ENCODE peak calls at places on chromosomes 7 and 10, in seven cellular contexts. One of them, this sample, is unnamed.

GRCh38 chr7:2582006-2582735 is 23.4 kb downstream of the IQCE start:
- DNase-seq in activated CD4-positive, alpha-beta T cell treated with anti-CD3 and anti-CD28 coated beads, Interleukin-2, amount 10 ng/mL, durations not matched to agents 7 days and 5 days: no peak
- DNase-seq in hypothalamus: no peak
- DNase-seq in fibroblast of lung: no peak
- DNase-seq in right lobe of liver: no peak
- DNase-seq in central memory CD4-positive, alpha-beta T cell: no peak
- DNase-seq in hepatocyte: no peak
- DNase-seq in this sample: no peak

GRCh38 chr7:6640246-6640721 is 3.2 kb downstream of the ZNF316 start:
- DNase-seq in activated CD4-positive, alpha-beta T cell treated with anti-CD3 and anti-CD28 coated beads, Interleukin-2, amount 10 ng/mL, durations not matched to agents 7 days and 5 days: no peak
- DNase-seq in fibroblast of lung: peak; percentile 29
- DNase-seq in right lobe of liver: no peak
- DNase-seq in hypothalamus: no peak
- DNase-seq in hepatocyte: no peak
- DNase-seq in central memory CD4-positive, alpha-beta T cell: no peak
- DNase-seq in this sample: peak; percentile 36

GRCh38 chr7:41472427-41473125 is 230.3 kb downstream of the INHBA start:
- DNase-seq in activated CD4-positive, alpha-beta T cell treated with anti-CD3 and anti-CD28 coated beads, Interleukin-2, amount 10 ng/mL, durations not matched to agents 7 days and 5 days: no peak
- DNase-seq in fibroblast of lung: peak; percentile 49
- DNase-seq in central memory CD4-positive, alpha-beta T cell: no peak
- DNase-seq in right lobe of liver: no peak
- DNase-seq in hypothalamus: no peak
- DNase-seq in hepatocyte: no peak
- DNase-seq in this sample: no peak

GRCh38 chr10:14244147-14244546 is 86.6 kb downstream of the FRMD4A start:
- DNase-seq in right lobe of liver: no peak
- DNase-seq in fibroblast of lung: peak; percentile 24
- DNase-seq in hypothalamus: no peak
- DNase-seq in activated CD4-positive, alpha-beta T cell treated with anti-CD3 and anti-CD28 coated beads, Interleukin-2, amount 10 ng/mL, durations not matched to agents 7 days and 5 days: no peak
- DNase-seq in hepatocyte: no peak
- DNase-seq in central memory CD4-positive, alpha-beta T cell: no peak
- DNase-seq in this sample: no peak

GRCh38 chr7:104791065-104791464 is 222.9 kb upstream of the KMT2E start:
- DNase-seq in fibroblast of lung: peak; percentile 45
- DNase-seq in central memory CD4-positive, alpha-beta T cell: no peak
- DNase-seq in hepatocyte: no peak
- DNase-seq in activated CD4-positive, alpha-beta T cell treated with anti-CD3 and anti-CD28 coated beads, Interleukin-2, amount 10 ng/mL, durations not matched to agents 7 days and 5 days: no peak
- DNase-seq in hypothalamus: no peak
- DNase-seq in right lobe of liver: no peak
- DNase-seq in this sample: no peak

GRCh38 chr7:54253036-54253373 is 289.2 kb upstream of the VSTM2A start:
- DNase-seq in fibroblast of lung: no peak
- DNase-seq in right lobe of liver: no peak
- DNase-seq in hepatocyte: no peak
- DNase-seq in central memory CD4-positive, alpha-beta T cell: no peak
- DNase-seq in activated CD4-positive, alpha-beta T cell treated with anti-CD3 and anti-CD28 coated beads, Interleukin-2, amount 10 ng/mL, durations not matched to agents 7 days and 5 days: no peak
- DNase-seq in hypothalamus: no peak
- DNase-seq in this sample: no peak

GRCh38 chr7:27953361-27953760 is 213.4 kb downstream of the TAX1BP1 start:
- DNase-seq in hypothalamus: no peak
- DNase-seq in hepatocyte: no peak
- DNase-seq in central memory CD4-positive, alpha-beta T cell: no peak
- DNase-seq in activated CD4-positive, alpha-beta T cell treated with anti-CD3 and anti-CD28 coated beads, Interleukin-2, amount 10 ng/mL, durations not matched to agents 7 days and 5 days: no peak
- DNase-seq in right lobe of liver: no peak
- DNase-seq in fibroblast of lung: peak; percentile 45
- DNase-seq in this sample: no peak

GRCh38 chr10:70500812-70501301 is 22.3 kb downstream of the PALD1 start:
- DNase-seq in fibroblast of lung: no peak
- DNase-seq in right lobe of liver: no peak
- DNase-seq in central memory CD4-positive, alpha-beta T cell: no peak
- DNase-seq in activated CD4-positive, alpha-beta T cell treated with anti-CD3 and anti-CD28 coated beads, Interleukin-2, amount 10 ng/mL, durations not matched to agents 7 days and 5 days: no peak
- DNase-seq in hypothalamus: no peak
- DNase-seq in hepatocyte: no peak
- DNase-seq in this sample: no peak

GRCh38 chr10:31118561-31118960 is 86.9 kb upstream of the ZNF438 start:
- DNase-seq in fibroblast of lung: peak; percentile 92
- DNase-seq in hypothalamus: no peak
- DNase-seq in right lobe of liver: no peak
- DNase-seq in central memory CD4-positive, alpha-beta T cell: no peak
- DNase-seq in activated CD4-positive, alpha-beta T cell treated with anti-CD3 and anti-CD28 coated beads, Interleukin-2, amount 10 ng/mL, durations not matched to agents 7 days and 5 days: no peak
- DNase-seq in hepatocyte: peak; percentile 16
- DNase-seq in this sample: no peak

GRCh38 chr10:78390817-78391216 is 357.2 kb downstream of the RPS24 start:
- DNase-seq in central memory CD4-positive, alpha-beta T cell: no peak
- DNase-seq in fibroblast of lung: no peak
- DNase-seq in activated CD4-positive, alpha-beta T cell treated with anti-CD3 and anti-CD28 coated beads, Interleukin-2, amount 10 ng/mL, durations not matched to agents 7 days and 5 days: no peak
- DNase-seq in hypothalamus: no peak
- DNase-seq in right lobe of liver: no peak
- DNase-seq in hepatocyte: no peak
- DNase-seq in this sample: no peak

GRCh38 chr7:131600578-131600977 is 44.1 kb upstream of the PODXL start:
- DNase-seq in right lobe of liver: no peak
- DNase-seq in hypothalamus: no peak
- DNase-seq in activated CD4-positive, alpha-beta T cell treated with anti-CD3 and anti-CD28 coated beads, Interleukin-2, amount 10 ng/mL, durations not matched to agents 7 days and 5 days: no peak
- DNase-seq in central memory CD4-positive, alpha-beta T cell: no peak
- DNase-seq in hepatocyte: no peak
- DNase-seq in fibroblast of lung: peak; percentile 72
- DNase-seq in this sample: no peak

GRCh38 chr7:38280000-38280399 is 6.6 kb upstream of the TARP start:
- DNase-seq in hepatocyte: no peak
- DNase-seq in right lobe of liver: no peak
- DNase-seq in activated CD4-positive, alpha-beta T cell treated with anti-CD3 and anti-CD28 coated beads, Interleukin-2, amount 10 ng/mL, durations not matched to agents 7 days and 5 days: no peak
- DNase-seq in central memory CD4-positive, alpha-beta T cell: no peak
- DNase-seq in hypothalamus: no peak
- DNase-seq in fibroblast of lung: no peak
- DNase-seq in this sample: no peak